ENCODE peak calls at places on chromosomes 16 and 17, in eight cellular contexts. R is iris pigment epithelial cell; Z is HT-29; D is dorsolateral prefrontal cortex; A is natural killer cell; P is cardiac fibroblast; G is activated CD4-positive, alpha-beta T cell treated with anti-CD3 and anti-CD28 coated beads, Interleukin-2, amount 10 ng/mL, durations not matched to agents 7 days and 5 days; K is LHCN-M2. B is an unnamed sample.

GRCh38 chr17:30503558-30503957 is 26.4 kb downstream of the GOSR1 start:
- DNase-seq in R (peak), Z (no peak), D (no peak), A (no peak), P (no peak), G (no peak), K (no peak), B (no peak)

GRCh38 chr17:79874329-79874981 is 35.2 kb upstream of the CBX4 start:
- DNase-seq in R (peak), Z (peak), D (no peak), A (no peak), P (peak), G (peak), K (no peak), B (peak)

GRCh38 chr17:78517421-78517820 is 59.8 kb downstream of the DNAH17 start:
- DNase-seq in R (no peak), Z (no peak), D (no peak), A (no peak), P (no peak), G (no peak), K (no peak), B (peak)

GRCh38 chr17:46785696-46786095 is 32.8 kb downstream of the WNT3 start:
- DNase-seq in R (no peak), Z (no peak), D (no peak), A (no peak), P (no peak), G (no peak), K (no peak), B (no peak)

GRCh38 chr17:82282239-82283207 is 9.0 kb upstream of the CSNK1D start:
- DNase-seq in R (no peak), Z (peak), D (no peak), A (no peak), P (no peak), G (no peak), K (no peak), B (no peak)

GRCh38 chr17:45942284-45942683 is 47.9 kb downstream of the MAPT start:
- DNase-seq in R (no peak), Z (no peak), D (peak), A (no peak), P (peak), G (no peak), K (peak), B (no peak)

GRCh38 chr17:17685775-17686291 is 4.6 kb downstream of the RAI1 start:
- DNase-seq in R (peak), Z (peak), D (no peak), A (no peak), P (peak), G (no peak), K (no peak), B (peak)

GRCh38 chr17:42311240-42312034 is 23.1 kb downstream of the STAT5A start:
- DNase-seq in R (peak), Z (no peak), D (peak), A (no peak), P (peak), G (no peak), K (peak), B (peak)

GRCh38 chr17:71899317-71899716 is 221.5 kb upstream of the SOX9 start:
- DNase-seq in R (peak), Z (no peak), D (no peak), A (no peak), P (peak), G (no peak), K (peak), B (peak)

GRCh38 chr17:751269-752001 is 629 bp downstream of the GEMIN4 start:
- DNase-seq in R (peak), Z (peak), D (no peak), A (no peak), P (peak), G (peak), K (peak), B (peak)

GRCh38 chr16:13906426-13907089 is 13.4 kb upstream of the ERCC4 start:
- DNase-seq in R (no peak), Z (no peak), D (no peak), A (no peak), P (no peak), G (no peak), K (no peak), B (no peak)

GRCh38 chr16:81526935-81527334 is 82.3 kb downstream of the CMIP start:
- DNase-seq in R (peak), Z (no peak), D (no peak), A (no peak), P (peak), G (no peak), K (no peak), B (peak)

GRCh38 chr16:89132194-89133005 is 38.7 kb downstream of the ACSF3 start:
- DNase-seq in R (no peak), Z (no peak), D (no peak), A (no peak), P (no peak), G (no peak), K (no peak), B (no peak)

GRCh38 chr16:86498155-86498651 is 12.1 kb upstream of the FOXF1 start:
- DNase-seq in R (no peak), Z (no peak), D (no peak), A (no peak), P (no peak), G (no peak), K (no peak), B (no peak)

GRCh38 chr16:30899794-30900193 is 3.4 kb downstream of the CTF1 start:
- DNase-seq in R (no peak), Z (no peak), D (no peak), A (no peak), P (no peak), G (no peak), K (no peak), B (no peak)

GRCh38 chr17:81254955-81255717 is 16.0 kb downstream of the NDUFAF8 start:
- DNase-seq in R (peak), Z (peak), D (peak), A (no peak), P (peak), G (no peak), K (peak), B (peak)

GRCh38 chr17:35930211-35931065 is at the start of gene RDM1:
- DNase-seq in R (peak), Z (peak), D (peak), A (peak), P (peak), G (peak), K (peak), B (peak)

GRCh38 chr16:66434619-66435430 is 7.7 kb downstream of the BEAN1 start:
- DNase-seq in R (no peak), Z (no peak), D (no peak), A (no peak), P (no peak), G (no peak), K (no peak), B (no peak)

GRCh38 chr16:68115851-68116250 is 30.7 kb downstream of the NFATC3 start:
- DNase-seq in R (no peak), Z (no peak), D (no peak), A (no peak), P (no peak), G (no peak), K (no peak), B (no peak)

GRCh38 chr17:27754549-27754948 is 45.8 kb downstream of the NOS2 start:
- DNase-seq in R (no peak), Z (no peak), D (no peak), A (no peak), P (no peak), G (no peak), K (no peak), B (no peak)

GRCh38 chr16:19114359-19115147 is 789 bp downstream of the ITPRIPL2 start:
- DNase-seq in R (peak), Z (peak), D (no peak), A (no peak), P (peak), G (no peak), K (peak), B (peak)

GRCh38 chr17:55584055-55584685 is 72.9 kb upstream of the SMIM36 start:
- DNase-seq in R (peak), Z (peak), D (no peak), A (no peak), P (peak), G (no peak), K (peak), B (peak)

GRCh38 chr17:2749058-2749783 is at the start of gene CCDC92B:
- DNase-seq in R (no peak), Z (no peak), D (no peak), A (no peak), P (no peak), G (no peak), K (no peak), B (no peak)

GRCh38 chr17:40615295-40615988 is 32.2 kb downstream of the SMARCE1 start:
- DNase-seq in R (peak), Z (peak), D (peak), A (no peak), P (peak), G (peak), K (peak), B (peak)

GRCh38 chr16:19781196-19781595 is 63.1 kb downstream of the IQCK start:
- DNase-seq in R (peak), Z (no peak), D (no peak), A (no peak), P (peak), G (no peak), K (peak), B (peak)

GRCh38 chr17:45905812-45906211 is 11.5 kb downstream of the MAPT start:
- DNase-seq in R (no peak), Z (no peak), D (no peak), A (no peak), P (no peak), G (no peak), K (no peak), B (no peak)

GRCh38 chr17:40073454-40074174 is 10.8 kb downstream of the THRA start:
- DNase-seq in R (no peak), Z (no peak), D (no peak), A (no peak), P (no peak), G (no peak), K (no peak), B (no peak)

GRCh38 chr17:35359396-35359795 is 14.0 kb downstream of the SLFN11 start:
- DNase-seq in R (no peak), Z (peak), D (no peak), A (no peak), P (no peak), G (no peak), K (no peak), B (peak)

GRCh38 chr16:56589141-56590039 is at the start of gene MT3:
- DNase-seq in R (no peak), Z (no peak), D (peak), A (no peak), P (peak), G (peak), K (peak), B (no peak)

GRCh38 chr17:180380-181212 is 854 bp downstream of the DOC2B start:
- DNase-seq in R (no peak), Z (no peak), D (no peak), A (no peak), P (no peak), G (no peak), K (no peak), B (no peak)

GRCh38 chr17:7258731-7259554 is 3.3 kb downstream of the CLDN7 start:
- DNase-seq in R (peak), Z (peak), D (no peak), A (no peak), P (peak), G (no peak), K (peak), B (peak)

GRCh38 chr16:89602273-89602951 is 11.0 kb upstream of the DPEP1 start:
- DNase-seq in R (peak), Z (no peak), D (peak), A (peak), P (peak), G (peak), K (peak), B (peak)

GRCh38 chr16:72657791-72658190 is 390.1 kb downstream of the ZFHX3 start:
- DNase-seq in R (no peak), Z (no peak), D (no peak), A (no peak), P (no peak), G (no peak), K (no peak), B (no peak)

GRCh38 chr17:2105663-2106062 is 50.8 kb downstream of the HIC1 start:
- DNase-seq in R (no peak), Z (no peak), D (no peak), A (no peak), P (no peak), G (no peak), K (no peak), B (no peak)

GRCh38 chr17:13750783-13751484 is 149.2 kb upstream of the HS3ST3A1 start:
- DNase-seq in R (no peak), Z (no peak), D (no peak), A (no peak), P (peak), G (no peak), K (no peak), B (peak)

GRCh38 chr16:35574454-35575431 is 2115.3 kb downstream of the TP53TG3F start:
- DNase-seq in R (no peak), Z (no peak), D (no peak), A (no peak), P (no peak), G (no peak), K (no peak), B (no peak)

GRCh38 chr17:63698886-63699637 is 863 bp downstream of the LIMD2 start:
- DNase-seq in R (peak), Z (no peak), D (no peak), A (peak), P (peak), G (peak), K (no peak), B (peak)

GRCh38 chr17:7445011-7445927 is at the start of gene CHRNB1:
- DNase-seq in R (no peak), Z (peak), D (peak), A (no peak), P (peak), G (peak), K (peak), B (no peak)

GRCh38 chr17:42000399-42001076 is 16.7 kb downstream of the DNAJC7 start:
- DNase-seq in R (no peak), Z (no peak), D (no peak), A (no peak), P (no peak), G (no peak), K (no peak), B (no peak)